ENCODE peak calls at places on chromosomes 13 and 19, in seven cellular contexts. Y, A, R, E, L, K and P are unnamed samples. For H3K4me1, the result is how much of the 10 kb centered on the place peaks cover.

GRCh38 chr13:24747248-24748151 is 16.5 kb upstream of the RNF17 start:
- DNase-seq in R (peak), E (no peak), A (no peak), Y (no peak), K (no peak), L (no peak), P (no peak)

GRCh38 chr19:32287811-32288227 is 57.6 kb upstream of the ZNF507 start:
- DNase-seq in R (peak), A (peak), Y (peak), K (peak), L (peak), E (peak), P (peak)

GRCh38 chr19:58317481-58318072 is 9.2 kb upstream of the ZSCAN22 start:
- DNase-seq in A (no peak), K (no peak), Y (no peak), E (no peak), R (no peak), L (no peak), P (no peak)

GRCh38 chr13:72204291-72204690 is 337.3 kb upstream of the DACH1 start:
- DNase-seq in L (no peak), Y (no peak), A (no peak), K (no peak), R (no peak), E (no peak), P (no peak)

GRCh38 chr19:54662730-54663129 is at the start of gene LILRB4:
- DNase-seq in A (peak), L (peak), K (no peak), Y (no peak), R (peak), E (no peak), P (no peak)

GRCh38 chr19:28980236-28980868 is 232.6 kb downstream of the UQCRFS1 start:
- DNase-seq in L (no peak), R (no peak), E (no peak), K (no peak), Y (no peak), A (no peak), P (no peak)

GRCh38 chr19:32129141-32129540 is 216.3 kb upstream of the ZNF507 start:
- DNase-seq in R (no peak), A (no peak), L (no peak), K (no peak), Y (no peak), E (no peak), P (no peak)

GRCh38 chr13:100611678-100612492 is 23.3 kb upstream of the GGACT start:
- DNase-seq in A (no peak), Y (no peak), E (no peak), K (no peak), R (no peak), L (no peak), P (no peak)

GRCh38 chr13:99981115-99982020 is at the start of gene ZIC2:
- DNase-seq in E (no peak), K (peak), R (no peak), Y (no peak), L (no peak), A (no peak), P (peak)

GRCh38 chr13:43543331-43543730 is 243.4 kb downstream of the ENOX1 start:
- DNase-seq in A (no peak), L (no peak), R (no peak), Y (no peak), K (no peak), E (no peak), P (no peak)

GRCh38 chr13:22517544-22517943 is 663.2 kb upstream of the SGCG start:
- DNase-seq in R (no peak), A (no peak), K (no peak), E (no peak), L (no peak), Y (no peak), P (no peak)

GRCh38 chr13:110012102-110012739 is 225.8 kb upstream of the IRS2 start:
- DNase-seq in A (no peak), Y (no peak), E (no peak), L (no peak), K (no peak), R (no peak), P (no peak)

GRCh38 chr19:29666634-29667389 is 1.6 kb downstream of the PLEKHF1 start:
- DNase-seq in A (peak), L (peak), E (peak), K (no peak), Y (no peak), R (peak), P (peak)

GRCh38 chr19:2345794-2346663 is 14.0 kb upstream of the TMPRSS9 start:
- DNase-seq in Y (peak), L (peak), E (peak), K (peak), R (no peak), A (no peak), P (peak)

GRCh38 chr19:30393046-30393445 is 20.9 kb downstream of the ZNF536 start:
- DNase-seq in L (no peak), R (no peak), E (no peak), K (no peak), A (no peak), Y (no peak), P (no peak)

GRCh38 chr19:18479964-18480723 is 41.7 kb downstream of the ELL start:
- DNase-seq in K (peak), R (peak), E (peak), L (peak), A (peak), Y (peak), P (no peak)

GRCh38 chr19:41359741-41360140 is 4.2 kb downstream of the B9D2 start:
- DNase-seq in A (no peak), R (no peak), Y (no peak), K (no peak), E (no peak), L (no peak), P (no peak)
- H3K4me1 ChIP-seq in A (under half), R (under half), Y (under half), K (under half), E (under half), L (under half), P (under half)

DNA sequence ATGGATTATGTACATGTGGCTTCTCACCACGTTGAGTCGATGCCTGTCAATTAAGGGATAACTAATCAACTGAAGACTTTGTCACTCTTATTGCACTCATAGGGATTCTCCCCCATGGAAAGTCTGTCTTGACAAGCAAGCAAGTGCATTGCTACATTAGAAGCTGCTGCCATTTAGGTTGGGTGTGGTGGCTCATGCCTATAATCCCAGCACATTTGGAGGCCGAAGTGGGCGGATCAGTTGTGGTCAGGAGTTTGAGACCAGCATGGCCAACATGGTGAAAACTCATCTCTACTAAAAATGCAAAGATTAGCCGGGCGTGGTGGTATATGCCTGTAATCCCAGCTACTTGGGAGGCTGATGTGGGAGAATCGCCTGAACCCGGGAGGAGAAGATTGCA is 18.3 kb upstream of the ZNF846 start:
- DNase-seq in A (no peak), L (no peak), K (no peak), E (no peak), R (no peak), Y (no peak), P (no peak)
- H3K4me3 ChIP-seq in A (no peak), L (no peak), K (no peak), E (no peak), R (no peak), Y (no peak), P (no peak)

GRCh38 chr19:343451-343931 is 1.1 kb downstream of the MIER2 start:
- DNase-seq in Y (peak), A (no peak), K (no peak), E (no peak), R (peak), L (no peak), P (peak)
- H3K4me1 ChIP-seq in Y (under half), A (under half), K (under half), E (under half), R (under half), L (under half), P (under half)

DNA sequence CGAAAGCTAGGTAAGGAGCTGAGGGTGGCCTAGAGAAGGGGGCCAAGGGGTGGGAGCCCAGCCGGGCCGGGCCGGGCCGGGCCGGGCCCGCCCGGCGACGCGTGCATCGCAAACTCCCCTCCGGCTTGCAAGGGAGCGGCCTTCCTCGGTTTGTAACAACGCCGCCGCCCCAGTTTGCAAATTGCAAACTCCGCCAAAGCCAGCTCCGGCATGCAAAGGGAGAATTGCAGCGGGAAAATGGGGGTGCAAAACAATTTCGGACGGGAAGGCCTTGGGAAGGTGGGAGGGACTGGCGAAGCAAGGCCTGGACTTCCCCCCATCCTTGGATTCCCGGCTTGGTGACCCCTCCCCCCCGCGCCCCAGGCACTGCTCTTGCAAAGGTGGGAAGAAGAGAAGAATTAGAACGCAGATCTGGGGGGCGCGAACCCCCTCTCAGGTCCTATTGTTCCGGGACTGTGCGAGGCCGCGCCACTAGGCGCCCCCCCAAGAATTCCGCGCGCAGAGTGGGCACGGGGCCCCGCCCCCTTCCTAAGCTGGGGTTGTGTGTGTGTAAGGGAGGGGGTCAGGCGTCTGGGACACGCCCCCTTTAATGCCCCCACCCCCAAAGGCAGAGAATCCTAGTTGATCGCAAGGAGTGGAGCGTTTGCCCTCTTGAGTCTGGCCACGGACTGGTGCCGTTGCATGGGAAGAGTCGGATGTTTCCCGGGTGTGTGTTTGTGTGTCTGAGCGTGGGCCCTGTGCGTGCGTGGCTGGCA is 926 bp downstream of the PRR12 start:
- DNase-seq in Y (peak), A (peak), E (peak), L (peak), K (peak), R (peak), P (peak)
- H3K4me3 ChIP-seq in Y (peak), A (peak), E (peak), L (peak), K (peak), R (peak), P (peak)

DNA sequence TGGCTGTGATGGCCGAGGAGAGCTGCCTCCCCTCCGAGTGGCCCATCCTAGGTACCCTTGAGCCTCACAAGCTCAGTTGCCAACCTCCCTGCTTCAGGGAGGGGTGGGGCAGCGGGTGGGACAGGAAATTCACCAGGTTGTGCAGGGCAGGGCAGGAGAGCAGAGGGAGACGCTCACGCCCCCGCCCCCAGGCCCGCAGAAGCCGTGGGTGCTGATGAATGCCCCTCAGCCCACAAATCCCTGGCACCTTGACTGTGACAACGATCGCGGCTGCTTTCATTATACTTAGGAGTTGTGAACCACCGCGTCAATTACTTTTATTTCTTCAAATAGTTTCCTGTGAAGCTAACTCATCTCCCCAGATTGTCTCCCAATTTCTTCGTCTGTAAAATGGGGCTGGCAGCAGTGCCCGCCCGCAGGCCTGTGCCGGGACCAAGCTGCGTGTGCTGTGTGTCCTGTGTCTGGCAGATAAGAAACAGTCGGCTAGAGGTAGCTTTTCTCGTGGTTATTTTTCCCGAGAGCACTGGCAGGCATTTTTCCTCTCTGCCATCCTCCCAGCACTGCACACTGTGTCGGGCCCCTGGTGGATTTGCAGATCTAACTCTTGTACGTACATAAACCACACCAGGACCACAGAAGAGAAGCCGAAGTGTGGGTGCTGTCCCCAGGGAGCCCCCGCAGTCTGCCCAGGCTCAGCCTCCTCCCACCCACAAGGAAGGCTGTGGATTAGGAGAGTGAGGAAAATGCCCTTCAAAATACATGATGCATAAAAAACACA is 7.9 kb upstream of the RASA3 start:
- DNase-seq in R (peak), L (no peak), Y (peak), K (peak), A (no peak), E (no peak), P (no peak)
- H3K4me1 ChIP-seq in R (under half), L (under half), Y (under half), K (under half), A (under half), E (under half), P (under half)

GRCh38 chr19:38596057-38596981 is 21.4 kb downstream of the MAP4K1 start:
- DNase-seq in A (peak), K (peak), L (peak), E (peak), R (no peak), Y (no peak), P (peak)
- H3K4me3 ChIP-seq in A (no peak), K (no peak), L (no peak), E (peak), R (no peak), Y (no peak), P (no peak)

GRCh38 chr13:82566864-82567263 is 1315.4 kb downstream of the SLITRK1 start:
- DNase-seq in A (no peak), E (no peak), L (no peak), Y (no peak), R (no peak), K (no peak), P (no peak)
- H3K4me1 ChIP-seq in A (under half), E (under half), L (under half), Y (under half), R (under half), K (under half), P (under half)